ENCODE peak calls at places on chromosomes 7 and 10, in nine cellular contexts. One of them, this sample, is unnamed.

GRCh38 chr10:102647433-102648268 is 3.4 kb downstream of the TRIM8 start:
- DNase-seq in CD4-positive, alpha-beta T cell: no peak
- DNase-seq in MM.1S: peak
- DNase-seq in psoas muscle: peak
- DNase-seq in CD4-positive, CD25-positive, alpha-beta regulatory T cell: no peak
- DNase-seq in heart left ventricle: no peak
- DNase-seq in substantia nigra: no peak
- DNase-seq in PC-9: no peak
- DNase-seq in CD8-positive, alpha-beta T cell: no peak
- DNase-seq in this sample: no peak

GRCh38 chr7:2110586-2111396 is 122.0 kb downstream of the MAD1L1 start:
- DNase-seq in CD4-positive, alpha-beta T cell: no peak
- DNase-seq in MM.1S: no peak
- DNase-seq in psoas muscle: no peak
- DNase-seq in CD4-positive, CD25-positive, alpha-beta regulatory T cell: no peak
- DNase-seq in heart left ventricle: no peak
- DNase-seq in substantia nigra: no peak
- DNase-seq in PC-9: no peak
- DNase-seq in CD8-positive, alpha-beta T cell: no peak
- DNase-seq in this sample: no peak

GRCh38 chr7:42876182-42877068 is 35.4 kb downstream of the C7orf25 start:
- DNase-seq in CD4-positive, alpha-beta T cell: peak
- DNase-seq in MM.1S: peak
- DNase-seq in psoas muscle: no peak
- DNase-seq in CD4-positive, CD25-positive, alpha-beta regulatory T cell: peak
- DNase-seq in heart left ventricle: peak
- DNase-seq in substantia nigra: no peak
- DNase-seq in PC-9: peak
- DNase-seq in CD8-positive, alpha-beta T cell: no peak
- DNase-seq in this sample: no peak

GRCh38 chr7:100162874-100163533 is 4.5 kb upstream of the TRAPPC14 start:
- DNase-seq in CD4-positive, alpha-beta T cell: no peak
- DNase-seq in MM.1S: no peak
- DNase-seq in psoas muscle: no peak
- DNase-seq in CD4-positive, CD25-positive, alpha-beta regulatory T cell: peak
- DNase-seq in heart left ventricle: no peak
- DNase-seq in substantia nigra: no peak
- DNase-seq in PC-9: peak
- DNase-seq in CD8-positive, alpha-beta T cell: no peak
- DNase-seq in this sample: no peak

GRCh38 chr10:44306147-44306710 is 78.7 kb downstream of the CXCL12 start:
- DNase-seq in CD4-positive, alpha-beta T cell: no peak
- DNase-seq in MM.1S: no peak
- DNase-seq in psoas muscle: no peak
- DNase-seq in CD4-positive, CD25-positive, alpha-beta regulatory T cell: no peak
- DNase-seq in heart left ventricle: no peak
- DNase-seq in substantia nigra: no peak
- DNase-seq in PC-9: no peak
- DNase-seq in CD8-positive, alpha-beta T cell: no peak
- DNase-seq in this sample: no peak

GRCh38 chr10:93495654-93496321 is 624 bp upstream of the CEP55 start:
- DNase-seq in CD4-positive, alpha-beta T cell: peak
- DNase-seq in MM.1S: no peak
- DNase-seq in psoas muscle: peak
- DNase-seq in CD4-positive, CD25-positive, alpha-beta regulatory T cell: no peak
- DNase-seq in heart left ventricle: peak
- DNase-seq in substantia nigra: no peak
- DNase-seq in PC-9: no peak
- DNase-seq in CD8-positive, alpha-beta T cell: peak
- DNase-seq in this sample: no peak

GRCh38 chr10:77898323-77899079 is 28.1 kb downstream of the DLG5 start:
- DNase-seq in CD4-positive, alpha-beta T cell: no peak
- DNase-seq in MM.1S: no peak
- DNase-seq in psoas muscle: no peak
- DNase-seq in CD4-positive, CD25-positive, alpha-beta regulatory T cell: no peak
- DNase-seq in heart left ventricle: no peak
- DNase-seq in substantia nigra: no peak
- DNase-seq in PC-9: peak
- DNase-seq in CD8-positive, alpha-beta T cell: no peak
- DNase-seq in this sample: no peak

GRCh38 chr10:18565006-18565405 is 86.4 kb downstream of the NSUN6 start:
- DNase-seq in CD4-positive, alpha-beta T cell: no peak
- DNase-seq in MM.1S: no peak
- DNase-seq in psoas muscle: no peak
- DNase-seq in CD4-positive, CD25-positive, alpha-beta regulatory T cell: no peak
- DNase-seq in heart left ventricle: no peak
- DNase-seq in substantia nigra: no peak
- DNase-seq in PC-9: no peak
- DNase-seq in CD8-positive, alpha-beta T cell: no peak
- DNase-seq in this sample: no peak

GRCh38 chr10:43913676-43914235 is 265.1 kb upstream of the ZNF32 start:
- DNase-seq in CD4-positive, alpha-beta T cell: no peak
- DNase-seq in MM.1S: no peak
- DNase-seq in psoas muscle: no peak
- DNase-seq in CD4-positive, CD25-positive, alpha-beta regulatory T cell: no peak
- DNase-seq in heart left ventricle: no peak
- DNase-seq in substantia nigra: no peak
- DNase-seq in PC-9: no peak
- DNase-seq in CD8-positive, alpha-beta T cell: no peak
- DNase-seq in this sample: no peak

GRCh38 chr10:66925896-66926719 is at the start of gene LRRTM3:
- DNase-seq in CD4-positive, alpha-beta T cell: no peak
- DNase-seq in MM.1S: peak
- DNase-seq in psoas muscle: no peak
- DNase-seq in CD4-positive, CD25-positive, alpha-beta regulatory T cell: no peak
- DNase-seq in heart left ventricle: peak
- DNase-seq in substantia nigra: no peak
- DNase-seq in PC-9: peak
- DNase-seq in CD8-positive, alpha-beta T cell: no peak
- DNase-seq in this sample: no peak

GRCh38 chr10:131846224-131847101 is 54.3 kb upstream of the PPP2R2D start:
- DNase-seq in CD4-positive, alpha-beta T cell: no peak
- DNase-seq in MM.1S: no peak
- DNase-seq in psoas muscle: peak
- DNase-seq in CD4-positive, CD25-positive, alpha-beta regulatory T cell: no peak
- DNase-seq in heart left ventricle: peak
- DNase-seq in substantia nigra: no peak
- DNase-seq in PC-9: no peak
- DNase-seq in CD8-positive, alpha-beta T cell: no peak
- DNase-seq in this sample: no peak

GRCh38 chr10:620417-620816 is 69.1 kb downstream of the DIP2C start:
- DNase-seq in CD4-positive, alpha-beta T cell: no peak
- DNase-seq in MM.1S: no peak
- DNase-seq in psoas muscle: no peak
- DNase-seq in CD4-positive, CD25-positive, alpha-beta regulatory T cell: no peak
- DNase-seq in heart left ventricle: no peak
- DNase-seq in substantia nigra: no peak
- DNase-seq in PC-9: no peak
- DNase-seq in CD8-positive, alpha-beta T cell: no peak
- DNase-seq in this sample: no peak

GRCh38 chr7:44131173-44132009 is 8.0 kb upstream of the POLD2 start:
- DNase-seq in CD4-positive, alpha-beta T cell: no peak
- DNase-seq in MM.1S: peak
- DNase-seq in psoas muscle: peak
- DNase-seq in CD4-positive, CD25-positive, alpha-beta regulatory T cell: no peak
- DNase-seq in heart left ventricle: no peak
- DNase-seq in substantia nigra: no peak
- DNase-seq in PC-9: peak
- DNase-seq in CD8-positive, alpha-beta T cell: no peak
- DNase-seq in this sample: no peak

GRCh38 chr7:25900887-25901286 is 251.1 kb upstream of the NFE2L3 start:
- DNase-seq in CD4-positive, alpha-beta T cell: no peak
- DNase-seq in MM.1S: no peak
- DNase-seq in psoas muscle: no peak
- DNase-seq in CD4-positive, CD25-positive, alpha-beta regulatory T cell: no peak
- DNase-seq in heart left ventricle: no peak
- DNase-seq in substantia nigra: no peak
- DNase-seq in PC-9: no peak
- DNase-seq in CD8-positive, alpha-beta T cell: no peak
- DNase-seq in this sample: no peak

GRCh38 chr10:72014197-72014596 is 50.0 kb downstream of the CHST3 start:
- DNase-seq in CD4-positive, alpha-beta T cell: no peak
- DNase-seq in MM.1S: no peak
- DNase-seq in psoas muscle: no peak
- DNase-seq in CD4-positive, CD25-positive, alpha-beta regulatory T cell: no peak
- DNase-seq in heart left ventricle: no peak
- DNase-seq in substantia nigra: no peak
- DNase-seq in PC-9: no peak
- DNase-seq in CD8-positive, alpha-beta T cell: no peak
- DNase-seq in this sample: peak

GRCh38 chr10:110081914-110082313 is 74.1 kb downstream of the ADD3 start:
- DNase-seq in CD4-positive, alpha-beta T cell: no peak
- DNase-seq in MM.1S: no peak
- DNase-seq in psoas muscle: no peak
- DNase-seq in CD4-positive, CD25-positive, alpha-beta regulatory T cell: no peak
- DNase-seq in heart left ventricle: peak
- DNase-seq in substantia nigra: no peak
- DNase-seq in PC-9: no peak
- DNase-seq in CD8-positive, alpha-beta T cell: no peak
- DNase-seq in this sample: no peak

DNA sequence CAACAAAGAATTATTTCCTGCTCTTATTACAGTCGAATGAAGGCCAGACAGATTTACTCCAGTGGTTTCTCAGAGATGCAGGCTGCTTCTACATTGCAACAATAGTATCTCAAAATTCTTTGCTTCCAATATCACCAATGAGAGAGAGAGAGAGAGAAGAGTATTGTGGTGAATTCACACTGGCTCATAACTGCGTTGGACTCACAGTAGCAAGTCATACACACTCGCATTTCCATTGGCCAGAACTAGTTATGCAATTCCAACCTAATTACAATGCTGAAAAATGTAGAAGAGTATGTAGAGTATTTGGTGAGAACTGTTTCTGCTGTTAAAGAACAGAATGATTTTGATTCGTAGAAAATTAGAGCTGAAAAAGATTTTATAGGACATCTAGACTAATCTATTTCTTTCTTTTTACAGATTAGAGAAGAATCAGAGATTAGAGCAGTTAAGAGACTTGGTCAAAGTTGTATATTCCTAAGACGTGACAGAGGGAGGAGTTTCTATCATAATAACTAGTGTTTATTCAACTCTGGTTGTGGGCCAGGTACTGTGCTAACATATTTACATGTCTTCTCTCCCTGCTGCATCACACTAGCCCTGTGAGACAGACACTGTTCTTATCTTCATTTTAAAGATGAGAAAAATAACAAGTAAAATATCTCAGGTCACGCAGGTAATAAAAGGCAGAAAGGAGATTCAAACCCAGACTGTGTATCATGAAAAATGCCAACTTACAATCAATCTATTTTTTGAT is 34.6 kb upstream of the PDK4 start:
- DNase-seq in CD4-positive, alpha-beta T cell: no peak
- DNase-seq in MM.1S: no peak
- DNase-seq in psoas muscle: no peak
- DNase-seq in CD4-positive, CD25-positive, alpha-beta regulatory T cell: no peak
- DNase-seq in heart left ventricle: no peak
- DNase-seq in substantia nigra: no peak
- DNase-seq in PC-9: no peak
- DNase-seq in CD8-positive, alpha-beta T cell: no peak
- DNase-seq in this sample: no peak
- H3K27ac ChIP-seq in CD4-positive, alpha-beta T cell: no peak
- H3K27ac ChIP-seq in MM.1S: no peak
- H3K27ac ChIP-seq in psoas muscle: no peak
- H3K27ac ChIP-seq in CD4-positive, CD25-positive, alpha-beta regulatory T cell: no peak
- H3K27ac ChIP-seq in heart left ventricle: peak
- H3K27ac ChIP-seq in substantia nigra: no peak
- H3K27ac ChIP-seq in PC-9: no peak
- H3K27ac ChIP-seq in CD8-positive, alpha-beta T cell: no peak
- H3K27ac ChIP-seq in this sample: peak

DNA sequence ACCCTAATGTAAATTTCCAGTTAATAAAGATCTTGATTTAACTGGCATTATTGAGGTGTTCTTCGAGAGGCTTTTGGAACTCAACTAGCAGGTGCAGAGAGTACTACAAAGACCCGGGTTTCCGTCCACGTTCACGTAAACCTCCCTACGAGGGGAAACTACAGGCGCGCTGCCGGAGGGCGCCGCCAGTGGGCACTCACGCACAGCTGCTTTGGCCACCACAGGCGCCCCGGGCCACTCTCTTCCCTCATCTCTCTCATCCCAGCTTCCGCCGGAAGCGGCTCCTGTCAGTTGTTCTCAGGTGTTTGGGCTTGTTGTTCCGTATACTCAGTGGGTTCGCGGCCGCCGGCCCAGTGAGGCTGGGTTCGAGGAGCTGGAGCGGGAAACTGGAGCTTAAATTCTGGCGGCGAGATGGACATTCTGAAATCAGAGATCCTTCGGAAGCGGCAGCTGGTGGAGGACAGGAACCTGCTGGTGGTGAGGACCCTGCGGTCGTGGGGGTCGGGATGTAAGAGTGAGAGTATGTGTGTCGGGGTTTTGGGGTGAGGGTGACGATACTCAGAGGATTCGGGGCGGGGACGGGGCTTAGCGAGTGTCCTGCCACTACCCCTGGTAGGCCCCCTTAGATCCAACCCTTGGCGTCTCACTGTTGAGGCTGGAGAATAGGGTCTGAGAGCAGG is at the start of gene PRPF18:
- DNase-seq in CD4-positive, alpha-beta T cell: peak
- DNase-seq in MM.1S: peak
- DNase-seq in psoas muscle: peak
- DNase-seq in CD4-positive, CD25-positive, alpha-beta regulatory T cell: peak
- DNase-seq in heart left ventricle: peak
- DNase-seq in substantia nigra: peak
- DNase-seq in PC-9: peak
- DNase-seq in CD8-positive, alpha-beta T cell: peak
- DNase-seq in this sample: no peak
- H3K27ac ChIP-seq in CD4-positive, alpha-beta T cell: peak
- H3K27ac ChIP-seq in MM.1S: no peak
- H3K27ac ChIP-seq in psoas muscle: peak
- H3K27ac ChIP-seq in CD4-positive, CD25-positive, alpha-beta regulatory T cell: peak
- H3K27ac ChIP-seq in heart left ventricle: peak
- H3K27ac ChIP-seq in substantia nigra: peak
- H3K27ac ChIP-seq in PC-9: no peak
- H3K27ac ChIP-seq in CD8-positive, alpha-beta T cell: peak
- H3K27ac ChIP-seq in this sample: peak

DNA sequence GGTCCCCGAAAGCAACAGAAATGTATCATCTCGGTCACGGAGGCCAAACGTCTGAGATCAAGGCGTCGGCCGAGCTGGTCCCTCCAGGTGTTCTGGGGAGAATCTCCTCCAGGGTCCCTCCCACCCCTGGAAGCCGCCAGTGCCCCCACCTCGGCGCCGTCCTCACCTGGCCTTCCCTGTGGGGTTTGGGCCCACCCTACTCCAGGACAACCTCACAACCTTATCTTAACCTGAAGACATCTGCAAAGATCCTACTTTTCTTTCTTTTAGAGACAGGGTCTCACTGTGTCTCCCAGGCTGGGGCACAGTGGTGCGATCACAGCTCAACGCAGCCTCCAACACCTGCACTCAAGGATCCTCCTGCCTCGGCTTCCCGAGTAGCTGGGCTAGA is 33.4 kb downstream of the ADAP1 start:
- DNase-seq in CD4-positive, alpha-beta T cell: no peak
- DNase-seq in MM.1S: no peak
- DNase-seq in psoas muscle: peak
- DNase-seq in CD4-positive, CD25-positive, alpha-beta regulatory T cell: no peak
- DNase-seq in heart left ventricle: no peak
- DNase-seq in substantia nigra: no peak
- DNase-seq in PC-9: no peak
- DNase-seq in CD8-positive, alpha-beta T cell: no peak
- DNase-seq in this sample: no peak
- H3K27ac ChIP-seq in CD4-positive, alpha-beta T cell: no peak
- H3K27ac ChIP-seq in MM.1S: no peak
- H3K27ac ChIP-seq in psoas muscle: no peak
- H3K27ac ChIP-seq in CD4-positive, CD25-positive, alpha-beta regulatory T cell: peak
- H3K27ac ChIP-seq in heart left ventricle: no peak
- H3K27ac ChIP-seq in substantia nigra: peak
- H3K27ac ChIP-seq in PC-9: no peak
- H3K27ac ChIP-seq in CD8-positive, alpha-beta T cell: no peak
- H3K27ac ChIP-seq in this sample: no peak

GRCh38 chr10:128297709-128298457 is 171.7 kb upstream of the MKI67 start:
- DNase-seq in CD4-positive, alpha-beta T cell: no peak
- DNase-seq in MM.1S: no peak
- DNase-seq in psoas muscle: no peak
- DNase-seq in CD4-positive, CD25-positive, alpha-beta regulatory T cell: no peak
- DNase-seq in heart left ventricle: peak
- DNase-seq in substantia nigra: no peak
- DNase-seq in PC-9: no peak
- DNase-seq in CD8-positive, alpha-beta T cell: no peak
- DNase-seq in this sample: no peak
- H3K27ac ChIP-seq in CD4-positive, alpha-beta T cell: no peak
- H3K27ac ChIP-seq in MM.1S: no peak
- H3K27ac ChIP-seq in psoas muscle: no peak
- H3K27ac ChIP-seq in CD4-positive, CD25-positive, alpha-beta regulatory T cell: no peak
- H3K27ac ChIP-seq in heart left ventricle: no peak
- H3K27ac ChIP-seq in substantia nigra: no peak
- H3K27ac ChIP-seq in PC-9: no peak
- H3K27ac ChIP-seq in CD8-positive, alpha-beta T cell: no peak
- H3K27ac ChIP-seq in this sample: no peak

This sample was measured in vagina.